ENCODE peak calls at places on chromosome 15, in eight cellular contexts. A, N, W, Q, R, Y, O and U are unnamed samples.

GRCh38 chr15:80567721-80568157 is 127.4 kb upstream of the ABHD17C start:
- DNase-seq in A (no peak), N (peak), W (peak), Q (peak), R (peak), Y (no peak), O (peak), U (peak)

GRCh38 chr15:22850055-22850454 is 11.6 kb downstream of the NIPA2 start:
- DNase-seq in A (no peak), N (peak), W (peak), Q (no peak), R (no peak), Y (no peak), O (no peak), U (no peak)

GRCh38 chr15:88401269-88401971 is 65.8 kb downstream of the MRPL46 start:
- DNase-seq in A (no peak), N (no peak), W (no peak), Q (no peak), R (no peak), Y (peak), O (no peak), U (no peak)

GRCh38 chr15:43209059-43209824 is 11.6 kb downstream of the EPB42 start:
- DNase-seq in A (no peak), N (no peak), W (peak), Q (no peak), R (no peak), Y (no peak), O (no peak), U (no peak)

GRCh38 chr15:78093242-78094020 is 1.1 kb downstream of the SH2D7 start:
- DNase-seq in A (no peak), N (peak), W (peak), Q (no peak), R (no peak), Y (no peak), O (no peak), U (peak)

GRCh38 chr15:74167891-74168331 is 5.6 kb upstream of the ISLR start:
- DNase-seq in A (no peak), N (no peak), W (no peak), Q (peak), R (peak), Y (no peak), O (peak), U (no peak)

GRCh38 chr15:84570164-84570692 is 30.6 kb upstream of the ZSCAN2 start:
- DNase-seq in A (peak), N (peak), W (peak), Q (peak), R (peak), Y (peak), O (peak), U (peak)

GRCh38 chr15:93770788-93771187 is 460.6 kb upstream of the MCTP2 start:
- DNase-seq in A (no peak), N (no peak), W (no peak), Q (no peak), R (no peak), Y (no peak), O (no peak), U (no peak)

GRCh38 chr15:69697913-69698312 is 245.3 kb downstream of the RPLP1 start:
- DNase-seq in A (no peak), N (no peak), W (no peak), Q (peak), R (no peak), Y (peak), O (no peak), U (no peak)

GRCh38 chr15:75107905-75108838 is 84.8 kb downstream of the PPCDC start:
- DNase-seq in A (no peak), N (peak), W (peak), Q (no peak), R (no peak), Y (peak), O (peak), U (peak)

GRCh38 chr15:89114974-89115373 is 26.7 kb downstream of the ABHD2 start:
- DNase-seq in A (no peak), N (peak), W (peak), Q (no peak), R (no peak), Y (no peak), O (peak), U (no peak)

GRCh38 chr15:75089781-75090734 is 66.7 kb downstream of the PPCDC start:
- DNase-seq in A (no peak), N (no peak), W (peak), Q (no peak), R (no peak), Y (peak), O (no peak), U (no peak)

GRCh38 chr15:38028869-38029268 is 94.4 kb downstream of the TMCO5A start:
- DNase-seq in A (no peak), N (peak), W (peak), Q (no peak), R (no peak), Y (no peak), O (no peak), U (no peak)

GRCh38 chr15:33234019-33234418 is 39.5 kb upstream of the FMN1 start:
- DNase-seq in A (no peak), N (peak), W (peak), Q (peak), R (no peak), Y (no peak), O (no peak), U (peak)

GRCh38 chr15:74281147-74282133 is 45.3 kb downstream of the CCDC33 start:
- DNase-seq in A (no peak), N (no peak), W (no peak), Q (no peak), R (no peak), Y (no peak), O (no peak), U (no peak)

GRCh38 chr15:51536965-51537574 is 85.5 kb downstream of the DMXL2 start:
- DNase-seq in A (no peak), N (peak), W (peak), Q (no peak), R (no peak), Y (no peak), O (no peak), U (no peak)

GRCh38 chr15:80525853-80526252 is 121.7 kb downstream of the ARNT2 start:
- DNase-seq in A (no peak), N (no peak), W (no peak), Q (no peak), R (no peak), Y (no peak), O (no peak), U (no peak)

GRCh38 chr15:95987299-95987698 is 343.2 kb upstream of the NR2F2 start:
- DNase-seq in A (no peak), N (no peak), W (no peak), Q (no peak), R (no peak), Y (no peak), O (no peak), U (no peak)

GRCh38 chr15:57897870-57898269 is 167.6 kb downstream of the ALDH1A2 start:
- DNase-seq in A (no peak), N (no peak), W (no peak), Q (no peak), R (no peak), Y (no peak), O (no peak), U (no peak)

GRCh38 chr15:29613951-29614382 is 208.3 kb downstream of the TJP1 start:
- DNase-seq in A (no peak), N (no peak), W (peak), Q (peak), R (no peak), Y (no peak), O (no peak), U (no peak)

GRCh38 chr15:51793521-51793920 is 35.9 kb upstream of the TMOD3 start:
- DNase-seq in A (peak), N (no peak), W (peak), Q (no peak), R (no peak), Y (peak), O (peak), U (peak)

GRCh38 chr15:81254277-81255265 is 57.9 kb downstream of the IL16 start:
- DNase-seq in A (no peak), N (peak), W (peak), Q (no peak), R (no peak), Y (no peak), O (no peak), U (no peak)

GRCh38 chr15:81166949-81167816 is 29.5 kb upstream of the IL16 start:
- DNase-seq in A (no peak), N (peak), W (no peak), Q (no peak), R (no peak), Y (no peak), O (no peak), U (no peak)

GRCh38 chr15:85044251-85044853 is 62.7 kb downstream of the PDE8A start:
- DNase-seq in A (no peak), N (peak), W (peak), Q (peak), R (no peak), Y (no peak), O (peak), U (peak)

GRCh38 chr15:58229297-58229768 is 91.2 kb downstream of the AQP9 start:
- DNase-seq in A (no peak), N (peak), W (peak), Q (no peak), R (no peak), Y (no peak), O (no peak), U (no peak)

GRCh38 chr15:42285042-42285441 is 11.8 kb upstream of the TMEM87A start:
- DNase-seq in A (no peak), N (no peak), W (no peak), Q (no peak), R (no peak), Y (no peak), O (no peak), U (no peak)

GRCh38 chr15:64213646-64214045 is 50.8 kb upstream of the PPIB start:
- DNase-seq in A (no peak), N (peak), W (no peak), Q (no peak), R (no peak), Y (no peak), O (no peak), U (no peak)

GRCh38 chr15:64205202-64205601 is 42.4 kb upstream of the PPIB start:
- DNase-seq in A (no peak), N (no peak), W (no peak), Q (no peak), R (no peak), Y (no peak), O (no peak), U (no peak)

GRCh38 chr15:64211696-64212095 is 48.9 kb upstream of the PPIB start:
- DNase-seq in A (no peak), N (no peak), W (no peak), Q (no peak), R (no peak), Y (no peak), O (no peak), U (no peak)

GRCh38 chr15:64209680-64210334 is 47.0 kb upstream of the PPIB start:
- DNase-seq in A (no peak), N (peak), W (peak), Q (no peak), R (no peak), Y (no peak), O (no peak), U (no peak)
- TF ChIP-seq CTCF in A (no peak), N (peak), W (peak), Q (peak), R (peak), Y (peak), O (peak), U (peak)

GRCh38 chr15:72475674-72476073 is 1.5 kb downstream of the ARIH1 start:
- DNase-seq in A (no peak), N (no peak), W (no peak), Q (no peak), R (no peak), Y (no peak), O (no peak), U (no peak)

GRCh38 chr15:72474466-72474911 is 359 bp downstream of the ARIH1 start:
- DNase-seq in A (no peak), N (peak), W (no peak), Q (peak), R (no peak), Y (no peak), O (no peak), U (no peak)

GRCh38 chr15:72472907-72473669 is 1.0 kb upstream of the ARIH1 start:
- DNase-seq in A (no peak), N (peak), W (peak), Q (no peak), R (no peak), Y (no peak), O (no peak), U (peak)

GRCh38 chr15:72474912-72475601 is 927 bp downstream of the ARIH1 start:
- DNase-seq in A (peak), N (peak), W (peak), Q (peak), R (peak), Y (peak), O (peak), U (peak)

GRCh38 chr15:72473670-72474465 is at the start of gene ARIH1:
- DNase-seq in A (peak), N (peak), W (peak), Q (peak), R (peak), Y (peak), O (peak), U (peak)
- TF ChIP-seq CTCF in A (no peak), N (peak), W (peak), Q (peak), R (no peak), Y (peak), O (no peak), U (peak)

GRCh38 chr15:77031376-77032050 is 36.6 kb downstream of the PSTPIP1 start:
- DNase-seq in A (peak), N (no peak), W (peak), Q (peak), R (peak), Y (no peak), O (peak), U (no peak)
- TF ChIP-seq CTCF in A (no peak), N (no peak), W (peak), Q (peak), R (peak), Y (no peak), O (no peak), U (no peak)

DNA sequence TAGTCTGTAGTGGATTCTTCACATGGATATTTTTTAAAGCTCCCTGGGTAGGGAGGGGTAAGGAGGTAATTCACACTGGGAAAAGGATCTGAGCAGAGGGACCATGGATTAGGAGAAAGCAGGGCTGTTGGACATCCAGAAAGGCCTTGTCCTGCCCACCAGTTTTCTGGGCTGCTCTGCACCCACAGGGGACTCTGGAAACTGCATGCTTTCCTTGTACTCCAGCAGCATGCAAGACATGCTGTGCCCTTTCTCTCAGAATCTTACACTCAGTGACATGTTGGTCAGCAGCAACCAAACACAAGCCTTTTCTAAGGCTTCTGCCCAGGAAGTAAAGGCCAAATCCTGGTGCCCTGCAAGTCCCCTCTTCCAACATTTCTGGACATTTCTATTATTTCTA is 2.5 kb upstream of the FBN1 start:
- DNase-seq in A (no peak), N (peak), W (peak), Q (peak), R (no peak), Y (no peak), O (no peak), U (no peak)
- TF ChIP-seq CTCF in A (no peak), N (peak), W (peak), Q (peak), R (no peak), Y (peak), O (no peak), U (peak)

GRCh38 chr15:71116942-71117341 is 1.7 kb downstream of the THSD4 start:
- DNase-seq in A (no peak), N (no peak), W (no peak), Q (no peak), R (no peak), Y (peak), O (no peak), U (no peak)

GRCh38 chr15:71114887-71115566 is at the start of gene THSD4:
- DNase-seq in A (peak), N (peak), W (peak), Q (peak), R (peak), Y (peak), O (peak), U (no peak)

GRCh38 chr15:71116366-71116765 is 1.1 kb downstream of the THSD4 start:
- DNase-seq in A (no peak), N (no peak), W (no peak), Q (no peak), R (no peak), Y (no peak), O (no peak), U (no peak)

GRCh38 chr15:71114066-71114680 is 1.1 kb upstream of the THSD4 start:
- DNase-seq in A (no peak), N (no peak), W (no peak), Q (no peak), R (no peak), Y (no peak), O (no peak), U (no peak)

GRCh38 chr15:71115567-71116351 is 488 bp downstream of the THSD4 start:
- DNase-seq in A (peak), N (peak), W (peak), Q (peak), R (peak), Y (peak), O (peak), U (no peak)
- TF ChIP-seq CTCF in A (no peak), N (no peak), W (no peak), Q (no peak), R (no peak), Y (no peak), O (no peak), U (no peak)

GRCh38 chr15:79208179-79208578 is 74.3 kb upstream of the ANKRD34C start:
- DNase-seq in A (no peak), N (no peak), W (no peak), Q (no peak), R (no peak), Y (no peak), O (no peak), U (no peak)
- TF ChIP-seq CTCF in A (no peak), N (no peak), W (peak), Q (peak), R (peak), Y (no peak), O (no peak), U (no peak)

GRCh38 chr15:40569139-40569953 is at the start of gene RPUSD2:
- DNase-seq in A (peak), N (peak), W (peak), Q (peak), R (peak), Y (peak), O (peak), U (peak)

GRCh38 chr15:40565333-40566238 is 744 bp upstream of the CCDC32 start:
- DNase-seq in A (no peak), N (no peak), W (no peak), Q (no peak), R (no peak), Y (no peak), O (no peak), U (no peak)

GRCh38 chr15:40564591-40565332 is at the start of gene CCDC32:
- DNase-seq in A (peak), N (peak), W (peak), Q (peak), R (peak), Y (peak), O (peak), U (peak)

GRCh38 chr15:40562691-40563090 is 2.2 kb downstream of the CCDC32 start:
- DNase-seq in A (no peak), N (no peak), W (no peak), Q (no peak), R (no peak), Y (no peak), O (no peak), U (no peak)

DNA sequence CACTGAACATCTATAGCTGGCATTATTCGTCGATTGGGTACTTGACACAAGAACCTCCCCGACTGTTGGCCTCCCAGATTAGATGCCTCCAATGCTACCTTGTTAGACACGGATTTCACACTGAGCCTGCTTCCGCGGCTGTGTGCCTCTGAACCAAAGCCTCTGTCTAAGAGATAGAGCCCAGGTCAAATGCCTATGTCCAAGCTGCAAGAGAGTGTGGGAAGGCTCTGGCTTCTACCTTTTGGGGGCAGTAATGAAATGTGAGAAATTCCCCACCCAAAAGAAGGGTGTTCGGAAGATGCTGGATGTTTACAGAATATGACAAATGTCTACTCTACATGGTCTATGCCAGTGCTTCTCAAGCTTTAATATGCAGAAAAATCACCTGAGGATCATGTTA is 2.0 kb upstream of the RPUSD2 start:
- DNase-seq in A (no peak), N (no peak), W (peak), Q (no peak), R (no peak), Y (no peak), O (no peak), U (no peak)
- TF ChIP-seq CTCF in A (no peak), N (no peak), W (peak), Q (peak), R (no peak), Y (no peak), O (no peak), U (no peak)

DNA sequence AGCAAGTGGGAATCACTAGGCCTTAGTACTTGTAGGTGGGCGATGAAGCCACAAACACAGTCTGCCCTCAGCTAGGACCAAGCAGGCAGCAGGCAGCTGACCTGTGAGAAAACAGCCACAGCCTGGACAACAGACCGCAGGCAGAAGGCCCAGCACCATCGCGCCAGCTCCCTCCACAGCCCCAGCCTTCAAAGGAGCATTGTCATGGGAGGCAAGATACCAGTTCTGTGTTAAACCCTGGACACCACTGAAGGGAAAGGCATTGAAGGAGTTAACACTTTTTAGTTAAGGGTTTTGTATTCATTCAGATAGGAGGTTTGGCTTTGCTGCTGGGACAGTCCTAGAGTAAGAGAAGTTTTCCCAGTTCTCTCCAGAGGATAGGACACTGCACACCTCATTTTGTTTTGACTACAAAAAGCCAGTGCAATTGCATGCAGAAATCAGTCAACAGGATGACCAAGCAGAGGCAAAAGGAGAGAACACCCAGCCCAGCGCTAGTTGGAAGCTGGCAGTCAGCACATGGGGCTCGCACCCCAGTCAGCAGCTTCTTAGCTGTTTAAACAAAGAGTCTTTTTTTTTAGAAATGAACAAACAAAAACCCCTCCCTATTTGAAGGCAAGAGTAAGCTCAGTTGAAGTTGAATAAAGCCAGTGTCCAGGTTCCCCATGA is 286.1 kb upstream of the TPM1 start:
- DNase-seq in A (no peak), N (no peak), W (no peak), Q (no peak), R (no peak), Y (no peak), O (no peak), U (no peak)
- TF ChIP-seq CTCF in A (no peak), N (no peak), W (no peak), Q (no peak), R (no peak), Y (no peak), O (no peak), U (no peak)